ENCODE peak calls at places on chromosomes 16 and 17, in seven cellular contexts. B, G, S, A, O, I and U are unnamed samples.
A peak's percentile ranks its signal among the peaks of the same experiment; 100 is the strongest.

GRCh38 chr17:65117384-65118035 is 19.7 kb upstream of the RGS9 start:
- DNase-seq in B (no peak), G (no peak), S (no peak), A (no peak), O (no peak), I (no peak), U (no peak)

GRCh38 chr16:15653227-15653626 is 3.2 kb downstream of the NDE1 start:
- DNase-seq in B (peak; percentile 86), G (peak; percentile 92), S (no peak), A (peak; percentile 76), O (peak; percentile 89), I (no peak), U (no peak)

GRCh38 chr16:61829631-61830030 is 206.6 kb downstream of the CDH8 start:
- DNase-seq in B (no peak), G (no peak), S (no peak), A (peak; percentile 49), O (no peak), I (no peak), U (no peak)

GRCh38 chr17:59105852-59106462 is 723 bp downstream of the TRIM37 start:
- DNase-seq in B (peak; percentile 93), G (peak; percentile 38), S (no peak), A (peak; percentile 47), O (peak; percentile 42), I (peak; percentile 59), U (no peak)

GRCh38 chr16:29811896-29812665 is at the start of gene PRRT2:
- DNase-seq in B (peak; percentile 93), G (peak; percentile 38), S (no peak), A (peak; percentile 48), O (peak; percentile 53), I (peak; percentile 83), U (no peak)

GRCh38 chr17:77577491-77577890 is 381.0 kb upstream of the TNRC6C start:
- DNase-seq in B (no peak), G (no peak), S (no peak), A (no peak), O (no peak), I (no peak), U (no peak)

GRCh38 chr17:28579526-28579925 is 2.8 kb upstream of the ALDOC start:
- DNase-seq in B (no peak), G (no peak), S (no peak), A (no peak), O (no peak), I (no peak), U (no peak)

GRCh38 chr17:13038931-13039665 is 21.3 kb upstream of the ELAC2 start:
- DNase-seq in B (no peak), G (no peak), S (no peak), A (no peak), O (no peak), I (no peak), U (no peak)

GRCh38 chr16:5870886-5871715 is 773.5 kb upstream of the EEF2KMT start:
- DNase-seq in B (peak; percentile 29), G (no peak), S (no peak), A (no peak), O (no peak), I (no peak), U (no peak)

GRCh38 chr17:75623386-75623785 is 9.8 kb upstream of the SMIM5 start:
- DNase-seq in B (no peak), G (no peak), S (no peak), A (peak; percentile 3), O (no peak), I (no peak), U (no peak)

GRCh38 chr17:16269658-16270057 is 52.6 kb downstream of the PIGL start:
- DNase-seq in B (no peak), G (peak; percentile 87), S (no peak), A (peak; percentile 59), O (peak; percentile 78), I (no peak), U (no peak)

GRCh38 chr16:78675312-78675711 is 575.9 kb downstream of the WWOX start:
- DNase-seq in B (no peak), G (peak; percentile 33), S (no peak), A (no peak), O (no peak), I (no peak), U (no peak)

GRCh38 chr17:27489045-27489715 is 32.9 kb downstream of the KSR1 start:
- DNase-seq in B (peak; percentile 96), G (peak; percentile 44), S (no peak), A (peak; percentile 80), O (peak; percentile 90), I (peak; percentile 61), U (no peak)

GRCh38 chr17:59357929-59358328 is 26.5 kb downstream of the YPEL2 start:
- DNase-seq in B (no peak), G (peak; percentile 91), S (no peak), A (peak; percentile 60), O (peak; percentile 57), I (no peak), U (no peak)

GRCh38 chr16:77408607-77409006 is 26.2 kb downstream of the ADAMTS18 start:
- DNase-seq in B (no peak), G (no peak), S (no peak), A (no peak), O (no peak), I (no peak), U (no peak)

GRCh38 chr16:53955221-53955875 is 251.4 kb downstream of the FTO start:
- DNase-seq in B (no peak), G (no peak), S (no peak), A (no peak), O (no peak), I (no peak), U (no peak)

GRCh38 chr17:46003907-46004748 is 5.1 kb downstream of the STH start:
- DNase-seq in B (no peak), G (no peak), S (no peak), A (peak; percentile 23), O (peak; percentile 23), I (no peak), U (no peak)

GRCh38 chr16:1437606-1438005 is 6.7 kb downstream of the PERCC1 start:
- DNase-seq in B (no peak), G (no peak), S (no peak), A (no peak), O (no peak), I (no peak), U (no peak)

GRCh38 chr17:17367931-17368330 is 64.8 kb downstream of the NT5M start:
- DNase-seq in B (no peak), G (peak; percentile 43), S (no peak), A (no peak), O (no peak), I (no peak), U (no peak)

GRCh38 chr16:15726715-15727114 is 76.7 kb downstream of the NDE1 start:
- DNase-seq in B (no peak), G (no peak), S (no peak), A (no peak), O (no peak), I (no peak), U (no peak)

GRCh38 chr16:86010680-86011141 is 111.7 kb downstream of the IRF8 start:
- DNase-seq in B (peak; percentile 67), G (no peak), S (no peak), A (no peak), O (no peak), I (no peak), U (no peak)

DNA sequence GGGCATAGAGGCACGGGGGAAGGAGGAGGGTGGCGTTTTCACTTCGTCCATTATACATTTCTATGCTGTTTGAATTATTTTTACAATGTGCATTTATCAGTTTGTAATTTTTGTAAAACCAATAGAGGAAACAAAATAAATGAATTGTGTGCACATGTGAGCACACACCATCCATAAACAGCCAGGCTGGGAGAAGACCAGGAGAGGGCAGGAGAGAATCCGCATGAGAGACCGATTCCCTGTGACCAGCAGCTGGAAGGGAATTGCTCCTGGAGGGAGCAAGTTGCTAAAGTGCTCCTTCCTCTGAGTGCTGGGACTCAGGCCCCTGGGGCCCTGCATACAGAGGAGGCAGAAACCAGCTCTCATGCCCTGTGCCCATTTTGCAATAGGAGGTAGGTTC is 126.0 kb downstream of the ABCC12 start:
- DNase-seq in B (peak; percentile 28), G (no peak), S (no peak), A (no peak), O (no peak), I (no peak), U (no peak)
- TF ChIP-seq CTCF in B (no peak), G (peak; percentile 2), S (peak; percentile 5), A (no peak), O (peak; percentile 20), I (no peak), U (peak; percentile 6)

GRCh38 chr17:48593126-48593829 is at the start of gene HOXB5:
- DNase-seq in B (peak; percentile 91), G (no peak), S (no peak), A (no peak), O (peak; percentile 43), I (no peak), U (no peak)

GRCh38 chr17:48594412-48595106 is 980 bp upstream of the HOXB5 start:
- DNase-seq in B (no peak), G (no peak), S (no peak), A (no peak), O (no peak), I (no peak), U (no peak)

GRCh38 chr17:48595107-48595999 is 1.8 kb upstream of the HOXB5 start:
- DNase-seq in B (no peak), G (no peak), S (no peak), A (no peak), O (no peak), I (no peak), U (no peak)

GRCh38 chr17:48592592-48592991 is 987 bp downstream of the HOXB5 start:
- DNase-seq in B (no peak), G (no peak), S (no peak), A (no peak), O (no peak), I (no peak), U (no peak)

GRCh38 chr17:48593840-48594411 is 347 bp upstream of the HOXB5 start:
- DNase-seq in B (peak; percentile 96), G (peak; percentile 90), S (no peak), A (peak; percentile 81), O (peak; percentile 84), I (peak; percentile 88), U (peak; percentile 38)
- H3K4me3 ChIP-seq in B (no peak overlapping the region), G (peak overlapping the region; percentile 46), S (peak overlapping the region; percentile 74), A (peak overlapping the region; percentile 48), O (peak overlapping the region; percentile 63), I (peak overlapping the region; percentile 20), U (no peak overlapping the region)

DNA sequence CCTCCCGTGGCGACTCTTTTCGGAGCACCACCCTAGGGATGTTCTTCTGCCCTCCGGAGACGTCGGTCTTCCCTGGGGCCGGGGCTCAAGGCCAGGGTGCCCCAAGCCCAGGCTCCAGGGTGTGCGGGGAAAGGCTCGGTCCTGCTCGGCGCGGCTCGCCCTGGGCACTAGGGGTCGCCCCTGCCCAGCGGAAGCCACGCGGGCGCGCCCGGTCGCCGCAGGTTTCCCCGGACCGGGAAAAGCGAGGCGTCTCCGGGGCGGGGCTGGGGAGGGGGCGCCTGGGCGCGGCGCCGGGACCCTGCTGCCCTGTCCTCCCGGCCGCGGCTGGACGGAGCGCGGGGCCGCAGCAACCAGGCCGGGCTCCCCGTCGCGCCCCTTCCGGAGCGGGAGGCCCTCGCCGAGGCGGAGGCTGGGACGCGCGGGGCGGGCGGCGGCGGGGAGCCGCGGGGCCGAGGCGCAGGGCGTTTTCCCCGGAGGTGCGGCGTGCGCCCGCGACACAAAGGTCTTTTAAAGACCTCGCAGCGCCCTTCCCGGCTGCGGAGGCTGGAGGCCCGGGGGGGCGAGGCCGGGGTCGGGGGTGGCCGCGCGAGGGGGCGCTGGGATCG is 76.4 kb downstream of the MRC2 start:
- DNase-seq in B (peak; percentile 95), G (peak; percentile 51), S (no peak), A (peak; percentile 62), O (peak; percentile 44), I (peak; percentile 81), U (no peak)
- TF ChIP-seq CTCF in B (no peak), G (peak; percentile 49), S (peak; percentile 65), A (peak; percentile 45), O (peak; percentile 71), I (peak; percentile 92), U (peak; percentile 71)

GRCh38 chr16:57485091-57485915 is 990 bp downstream of the DOK4 start:
- DNase-seq in B (no peak), G (no peak), S (no peak), A (no peak), O (no peak), I (no peak), U (no peak)
- H3K4me3 ChIP-seq in B (peak overlapping the region; percentile 67), G (peak overlapping the region; percentile 57), S (peak overlapping the region; percentile 96), A (peak overlapping the region; percentile 79), O (peak overlapping the region; percentile 85), I (peak overlapping the region; percentile 90), U (peak overlapping the region; percentile 54)